ENCODE peak calls at places on chromosomes 2 and 18, in five cellular contexts. W, O, R, M and K are unnamed samples.

GRCh38 chr2:226187601-226188000 is 612.0 kb downstream of the IRS1 start:
- DNase-seq in R (no peak), O (no peak), W (peak; percentile 49), M (no peak), K (no peak)

GRCh38 chr2:24721470-24721869 is 71.7 kb downstream of the PTRHD1 start:
- DNase-seq in M (no peak), O (peak; percentile 60), W (peak; percentile 75), R (peak; percentile 77), K (peak; percentile 83)

GRCh38 chr2:106104332-106105062 is 89.6 kb downstream of the UXS1 start:
- DNase-seq in O (peak; percentile 69), R (peak; percentile 66), W (peak; percentile 60), M (peak; percentile 69), K (peak; percentile 54)

GRCh38 chr2:239296020-239296932 is 104.5 kb downstream of the HDAC4 start:
- DNase-seq in W (no peak), O (peak; percentile 24), M (no peak), R (peak; percentile 23), K (no peak)

GRCh38 chr2:60553496-60553991 is at the start of gene BCL11A:
- DNase-seq in M (peak; percentile 82), R (peak; percentile 34), W (peak; percentile 91), O (peak; percentile 74), K (peak; percentile 73)

GRCh38 chr18:2847341-2848144 is 737 bp downstream of the EMILIN2 start:
- DNase-seq in M (no peak), R (peak; percentile 24), O (no peak), W (peak; percentile 24), K (no peak)

GRCh38 chr2:38572167-38572566 is 30.6 kb downstream of the HNRNPLL start:
- DNase-seq in W (peak; percentile 64), M (no peak), R (peak; percentile 89), O (no peak), K (peak; percentile 64)

GRCh38 chr2:212791579-212791978 is 253.0 kb upstream of the ERBB4 start:
- DNase-seq in R (no peak), M (no peak), O (no peak), W (no peak), K (no peak)

GRCh38 chr18:43620936-43621335 is 343.6 kb upstream of the SYT4 start:
- DNase-seq in O (no peak), R (no peak), M (peak; percentile 16), W (no peak), K (no peak)

GRCh38 chr2:197852127-197852526 is 47.7 kb downstream of the PLCL1 start:
- DNase-seq in W (no peak), O (no peak), M (no peak), R (no peak), K (no peak)

DNA sequence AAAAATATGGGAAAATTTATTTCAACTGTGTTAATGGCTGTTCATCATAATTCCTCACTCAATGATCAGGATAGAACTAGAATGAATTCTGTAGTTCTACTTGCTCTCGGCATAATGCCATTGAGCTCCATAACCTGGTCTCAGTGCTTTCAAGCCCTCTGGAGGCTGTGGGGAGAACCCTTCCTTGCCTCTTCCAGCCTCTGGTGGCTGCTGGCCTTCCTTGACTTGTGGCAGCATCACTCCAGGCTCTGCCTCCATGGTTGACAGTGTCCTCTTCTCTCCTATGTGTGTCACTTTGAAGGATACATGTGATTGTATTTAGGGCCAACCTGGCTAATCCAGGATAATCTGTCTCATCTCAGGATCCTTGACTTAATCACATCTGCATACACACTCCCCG is 26.9 kb upstream of the CABYR start:
- DNase-seq in R (no peak), W (no peak), O (no peak), M (peak; percentile 11), K (no peak)
- TF ChIP-seq CTCF in R (no peak), W (peak; percentile 29), O (no peak), M (no peak), K (no peak)

GRCh38 chr2:5694016-5694690 is 2.0 kb downstream of the SOX11 start:
- DNase-seq in O (no peak), R (no peak), W (no peak), M (no peak), K (no peak)

GRCh38 chr2:5692561-5693287 is 540 bp downstream of the SOX11 start:
- DNase-seq in R (no peak), M (peak; percentile 10), W (peak; percentile 35), O (no peak), K (no peak)

GRCh38 chr2:5695641-5696350 is 3.6 kb downstream of the SOX11 start:
- DNase-seq in M (no peak), W (peak; percentile 27), R (no peak), O (no peak), K (no peak)

GRCh38 chr2:5691659-5692529 is at the start of gene SOX11:
- DNase-seq in W (peak; percentile 94), M (no peak), R (peak; percentile 62), O (no peak), K (no peak)

GRCh38 chr2:5693288-5694015 is 1.3 kb downstream of the SOX11 start:
- DNase-seq in W (peak; percentile 24), O (no peak), M (peak; percentile 16), R (no peak), K (no peak)
- TF ChIP-seq CTCF in W (peak; percentile 26), O (no peak), M (no peak), R (no peak), K (no peak)

DNA sequence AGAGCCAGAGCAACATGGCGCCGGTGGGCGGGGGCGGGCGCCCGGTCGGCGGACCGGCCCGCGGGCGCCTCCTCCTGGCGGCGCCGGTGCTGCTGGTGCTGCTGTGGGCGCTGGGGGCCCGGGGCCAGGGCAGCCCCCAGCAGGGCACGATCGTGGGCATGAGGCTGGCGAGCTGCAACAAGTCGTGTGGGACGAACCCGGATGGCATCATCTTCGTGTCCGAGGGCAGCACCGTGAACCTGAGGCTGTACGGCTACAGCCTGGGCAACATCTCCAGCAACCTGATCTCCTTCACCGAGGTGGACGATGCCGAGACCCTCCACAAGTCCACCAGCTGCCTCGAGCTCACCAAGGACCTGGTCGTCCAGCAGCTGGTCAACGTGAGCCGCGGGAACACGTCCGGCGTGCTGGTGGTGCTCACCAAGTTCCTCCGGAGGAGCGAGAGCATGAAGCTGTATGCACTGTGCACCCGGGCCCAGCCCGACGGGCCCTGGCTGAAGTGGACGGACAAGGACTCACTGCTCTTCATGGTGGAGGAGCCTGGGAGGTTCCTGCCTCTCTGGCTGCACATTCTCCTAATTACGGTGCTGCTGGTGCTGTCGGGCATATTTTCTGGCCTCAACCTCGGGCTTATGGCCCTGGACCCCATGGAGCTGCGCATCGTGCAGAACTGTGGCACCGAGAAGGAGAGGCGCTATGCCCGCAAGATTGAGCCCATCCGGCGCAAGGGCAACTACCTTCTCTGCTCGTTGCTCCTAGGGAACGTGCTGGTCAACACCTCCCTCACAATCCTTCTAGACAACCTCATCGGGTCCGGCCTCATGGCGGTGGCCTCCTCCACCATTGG is 507 bp downstream of the CNNM4 start:
- DNase-seq in M (peak; percentile 42), W (peak; percentile 15), O (no peak), R (peak; percentile 38), K (peak; percentile 50)
- TF ChIP-seq CTCF in M (peak; percentile 83), W (peak; percentile 24), O (peak; percentile 80), R (peak; percentile 41), K (peak; percentile 77)

DNA sequence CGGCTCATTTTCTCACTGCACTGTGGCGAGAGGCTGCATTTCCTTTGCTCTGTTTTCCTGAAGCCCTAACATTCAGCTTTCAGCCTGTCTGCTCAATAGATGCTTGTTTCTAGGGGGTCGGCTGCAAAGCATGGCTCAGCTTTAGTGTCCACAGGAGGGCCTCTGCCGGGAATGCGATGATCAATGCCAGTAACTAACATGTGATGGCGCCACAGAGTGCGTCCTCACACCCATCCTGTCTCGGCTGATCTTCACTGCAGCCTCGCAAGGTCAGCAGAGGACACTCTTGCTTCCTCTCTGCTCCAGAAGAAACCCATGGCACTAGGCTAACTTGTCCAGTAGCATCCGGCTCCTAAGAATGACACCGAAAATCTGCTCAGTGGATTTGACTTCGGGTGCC is 156.4 kb upstream of the PXDN start:
- DNase-seq in M (no peak), O (no peak), R (no peak), W (no peak), K (no peak)
- TF ChIP-seq CTCF in M (no peak), O (no peak), R (no peak), W (peak; percentile 44), K (no peak)

DNA sequence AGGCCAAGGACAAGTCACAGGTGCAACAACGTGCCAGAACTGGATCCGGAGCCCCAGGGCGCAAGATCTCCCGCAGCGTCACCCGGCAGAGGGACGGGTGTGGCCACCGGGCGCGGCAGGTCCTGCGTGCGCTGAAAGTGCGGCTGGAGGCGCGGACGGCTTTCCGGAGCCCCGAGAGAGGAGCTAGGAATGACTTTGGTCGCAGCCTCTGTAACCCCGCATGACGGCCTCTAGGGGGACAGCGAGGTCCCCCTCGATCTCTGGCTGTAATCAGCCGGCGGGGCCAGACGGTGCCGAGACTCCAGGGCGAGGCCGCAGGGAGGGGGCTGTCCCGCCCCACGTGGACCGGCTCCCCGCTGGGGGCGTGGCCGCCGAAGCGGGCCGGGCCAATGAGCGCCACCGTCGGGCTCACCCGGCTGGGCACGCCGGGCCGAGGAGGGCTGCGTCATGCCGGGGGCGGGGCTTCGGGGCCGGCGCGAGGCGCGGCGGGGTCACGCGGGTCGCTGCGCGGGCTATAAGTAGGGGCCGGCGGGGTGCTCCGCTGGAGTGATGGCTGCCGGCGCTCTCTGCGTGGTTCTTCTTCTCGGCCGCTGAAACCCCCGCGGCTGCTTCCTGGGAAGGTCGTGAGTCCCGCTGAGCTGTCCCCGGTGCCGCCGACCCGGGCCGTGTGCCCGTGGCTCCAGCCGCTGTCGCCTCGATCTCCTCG is at the start of gene SLC20A1:
- DNase-seq in M (peak; percentile 94), O (peak; percentile 97), W (peak; percentile 88), R (peak; percentile 97), K (peak; percentile 96)
- TF ChIP-seq CTCF in M (peak; percentile 45), O (peak; percentile 50), W (peak; percentile 47), R (no peak), K (peak; percentile 38)

GRCh38 chr2:71223767-71224333 is 3.1 kb downstream of the PAIP2B start:
- DNase-seq in R (peak; percentile 80), O (peak; percentile 60), M (peak; percentile 82), W (peak; percentile 27), K (peak; percentile 58)

GRCh38 chr2:71226965-71227560 is at the start of gene PAIP2B:
- DNase-seq in M (peak; percentile 100), W (peak; percentile 99), O (peak; percentile 100), R (peak; percentile 99), K (peak; percentile 99)

GRCh38 chr2:71224935-71225334 is 2.0 kb downstream of the PAIP2B start:
- DNase-seq in M (no peak), O (no peak), W (no peak), R (no peak), K (no peak)

GRCh38 chr2:71224457-71224856 is 2.4 kb downstream of the PAIP2B start:
- DNase-seq in W (no peak), O (peak; percentile 28), M (no peak), R (no peak), K (no peak)

GRCh38 chr2:71226391-71226964 is 425 bp downstream of the PAIP2B start:
- DNase-seq in R (peak; percentile 37), O (peak; percentile 79), M (no peak), W (no peak), K (peak; percentile 21)
- TF ChIP-seq CTCF in R (no peak), O (no peak), M (peak; percentile 29), W (no peak), K (no peak)

GRCh38 chr2:65710779-65711295 is 278.4 kb upstream of the SPRED2 start:
- DNase-seq in M (peak; percentile 30), W (peak; percentile 4), O (no peak), R (no peak), K (no peak)
- TF ChIP-seq CTCF in M (peak; percentile 26), W (peak; percentile 56), O (peak; percentile 29), R (no peak), K (no peak)

DNA sequence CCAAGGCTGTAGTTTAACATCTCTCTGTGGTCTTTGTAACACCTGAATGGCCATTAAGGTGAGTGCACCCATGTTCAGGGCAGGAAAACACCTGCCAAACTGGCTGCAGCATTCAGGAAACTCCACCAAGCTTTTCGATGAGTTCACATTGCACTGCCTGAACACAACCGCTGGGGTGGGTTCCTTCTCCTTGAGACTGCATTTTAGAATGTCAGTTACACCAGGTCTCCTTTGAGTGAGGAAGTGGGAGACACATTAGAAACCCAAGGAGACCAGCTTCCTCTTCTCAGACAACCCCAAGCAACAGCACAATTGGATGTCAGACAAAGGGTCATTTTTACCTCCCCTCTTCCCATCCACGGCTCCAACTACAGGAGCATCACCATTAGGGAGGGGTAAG is 35.2 kb downstream of the CYRIA start:
- DNase-seq in W (no peak), R (no peak), M (no peak), O (no peak), K (no peak)
- TF ChIP-seq CTCF in W (no peak), R (no peak), M (no peak), O (no peak), K (no peak)